ENCODE peak calls at places on chromosomes 6 and 20, in four cellular contexts. One of them, this sample, is unnamed.

GRCh38 chr6:45486739-45487138 is 109.0 kb upstream of the SUPT3H start:
- DNase-seq in left lung: no peak
- DNase-seq in hepatocyte: no peak
- DNase-seq in colonic mucosa: no peak
- DNase-seq in this sample: no peak

GRCh38 chr20:20737158-20737557 is 24.7 kb upstream of the RALGAPA2 start:
- DNase-seq in left lung: no peak
- DNase-seq in hepatocyte: no peak
- DNase-seq in colonic mucosa: no peak
- DNase-seq in this sample: no peak

GRCh38 chr20:37774143-37774542 is 80.3 kb downstream of the CTNNBL1 start:
- DNase-seq in left lung: no peak
- DNase-seq in hepatocyte: no peak
- DNase-seq in colonic mucosa: no peak
- DNase-seq in this sample: no peak

GRCh38 chr20:61500791-61501321 is 248.8 kb downstream of the CDH4 start:
- DNase-seq in left lung: peak
- DNase-seq in hepatocyte: peak
- DNase-seq in colonic mucosa: no peak
- DNase-seq in this sample: no peak

GRCh38 chr6:68680244-68680643 is 45.2 kb downstream of the ADGRB3 start:
- DNase-seq in left lung: no peak
- DNase-seq in hepatocyte: no peak
- DNase-seq in colonic mucosa: no peak
- DNase-seq in this sample: no peak

GRCh38 chr6:81894286-81894685 is 141.8 kb upstream of the TENT5A start:
- DNase-seq in left lung: no peak
- DNase-seq in hepatocyte: peak
- DNase-seq in colonic mucosa: no peak
- DNase-seq in this sample: no peak

GRCh38 chr6:153104220-153104619 is 26.9 kb downstream of the RGS17 start:
- DNase-seq in left lung: no peak
- DNase-seq in hepatocyte: no peak
- DNase-seq in colonic mucosa: no peak
- DNase-seq in this sample: no peak

GRCh38 chr6:6927437-6928361 is 180.1 kb upstream of the RREB1 start:
- DNase-seq in left lung: peak
- DNase-seq in hepatocyte: no peak
- DNase-seq in colonic mucosa: no peak
- DNase-seq in this sample: peak

GRCh38 chr6:112202639-112203341 is 51.6 kb downstream of the LAMA4 start:
- DNase-seq in left lung: peak
- DNase-seq in hepatocyte: no peak
- DNase-seq in colonic mucosa: no peak
- DNase-seq in this sample: no peak

GRCh38 chr6:161828355-161828754 is 554.5 kb upstream of the AGPAT4 start:
- DNase-seq in left lung: no peak
- DNase-seq in hepatocyte: no peak
- DNase-seq in colonic mucosa: no peak
- DNase-seq in this sample: peak

GRCh38 chr20:21615617-21616080 is 89.8 kb upstream of the PAX1 start:
- DNase-seq in left lung: no peak
- DNase-seq in hepatocyte: peak
- DNase-seq in colonic mucosa: peak
- DNase-seq in this sample: peak

GRCh38 chr6:93496548-93496947 is 77.2 kb upstream of the EPHA7 start:
- DNase-seq in left lung: no peak
- DNase-seq in hepatocyte: no peak
- DNase-seq in colonic mucosa: no peak
- DNase-seq in this sample: no peak

GRCh38 chr6:119312875-119313338 is 36.7 kb downstream of the MAN1A1 start:
- DNase-seq in left lung: no peak
- DNase-seq in hepatocyte: peak
- DNase-seq in colonic mucosa: peak
- DNase-seq in this sample: peak

GRCh38 chr6:89311853-89312531 is 3.1 kb downstream of the GABRR2 start:
- DNase-seq in left lung: no peak
- DNase-seq in hepatocyte: peak
- DNase-seq in colonic mucosa: peak
- DNase-seq in this sample: peak

GRCh38 chr20:36604952-36605308 is 649 bp upstream of the RAB5IF start:
- DNase-seq in left lung: peak
- DNase-seq in hepatocyte: no peak
- DNase-seq in colonic mucosa: peak
- DNase-seq in this sample: no peak

GRCh38 chr6:89952696-89953095 is 58.4 kb downstream of the GJA10 start:
- DNase-seq in left lung: no peak
- DNase-seq in hepatocyte: no peak
- DNase-seq in colonic mucosa: no peak
- DNase-seq in this sample: no peak

GRCh38 chr6:111201155-111201554 is 113.9 kb downstream of the SLC16A10 start:
- DNase-seq in left lung: no peak
- DNase-seq in hepatocyte: no peak
- DNase-seq in colonic mucosa: no peak
- DNase-seq in this sample: no peak

GRCh38 chr6:47716207-47716606 is 17.8 kb downstream of the ADGRF4 start:
- DNase-seq in left lung: no peak
- DNase-seq in hepatocyte: no peak
- DNase-seq in colonic mucosa: no peak
- DNase-seq in this sample: no peak

GRCh38 chr20:53876956-53877355 is 193.4 kb downstream of the BCAS1 start:
- DNase-seq in left lung: no peak
- DNase-seq in hepatocyte: no peak
- DNase-seq in colonic mucosa: no peak
- DNase-seq in this sample: no peak

GRCh38 chr6:155040154-155040553 is 45.0 kb downstream of the TIAM2 start:
- DNase-seq in left lung: no peak
- DNase-seq in hepatocyte: no peak
- DNase-seq in colonic mucosa: no peak
- DNase-seq in this sample: no peak

GRCh38 chr20:10540636-10541493 is 105.8 kb downstream of the SLX4IP start:
- DNase-seq in left lung: no peak
- DNase-seq in hepatocyte: peak
- DNase-seq in colonic mucosa: no peak
- DNase-seq in this sample: no peak

GRCh38 chr6:39366875-39367618 is 44.5 kb upstream of the KCNK16 start:
- DNase-seq in left lung: no peak
- DNase-seq in hepatocyte: no peak
- DNase-seq in colonic mucosa: no peak
- DNase-seq in this sample: no peak

GRCh38 chr20:57089701-57090144 is 176.7 kb downstream of the BMP7 start:
- DNase-seq in left lung: peak
- DNase-seq in hepatocyte: peak
- DNase-seq in colonic mucosa: peak
- DNase-seq in this sample: peak

GRCh38 chr6:160275511-160276003 is 16.9 kb upstream of the SLC22A2 start:
- DNase-seq in left lung: no peak
- DNase-seq in hepatocyte: no peak
- DNase-seq in colonic mucosa: no peak
- DNase-seq in this sample: peak

GRCh38 chr20:29873946-29874345 is 1383.5 kb upstream of the DEFB115 start:
- DNase-seq in left lung: peak
- DNase-seq in hepatocyte: peak
- DNase-seq in colonic mucosa: no peak
- DNase-seq in this sample: peak

GRCh38 chr6:164085552-164086325 is 671.2 kb downstream of the QKI start:
- DNase-seq in left lung: no peak
- DNase-seq in hepatocyte: no peak
- DNase-seq in colonic mucosa: no peak
- DNase-seq in this sample: no peak

GRCh38 chr6:3372912-3373554 is 83.8 kb downstream of the SLC22A23 start:
- DNase-seq in left lung: no peak
- DNase-seq in hepatocyte: peak
- DNase-seq in colonic mucosa: peak
- DNase-seq in this sample: no peak

GRCh38 chr6:150672792-150673191 is 73.1 kb downstream of the PLEKHG1 start:
- DNase-seq in left lung: no peak
- DNase-seq in hepatocyte: no peak
- DNase-seq in colonic mucosa: no peak
- DNase-seq in this sample: no peak

DNA sequence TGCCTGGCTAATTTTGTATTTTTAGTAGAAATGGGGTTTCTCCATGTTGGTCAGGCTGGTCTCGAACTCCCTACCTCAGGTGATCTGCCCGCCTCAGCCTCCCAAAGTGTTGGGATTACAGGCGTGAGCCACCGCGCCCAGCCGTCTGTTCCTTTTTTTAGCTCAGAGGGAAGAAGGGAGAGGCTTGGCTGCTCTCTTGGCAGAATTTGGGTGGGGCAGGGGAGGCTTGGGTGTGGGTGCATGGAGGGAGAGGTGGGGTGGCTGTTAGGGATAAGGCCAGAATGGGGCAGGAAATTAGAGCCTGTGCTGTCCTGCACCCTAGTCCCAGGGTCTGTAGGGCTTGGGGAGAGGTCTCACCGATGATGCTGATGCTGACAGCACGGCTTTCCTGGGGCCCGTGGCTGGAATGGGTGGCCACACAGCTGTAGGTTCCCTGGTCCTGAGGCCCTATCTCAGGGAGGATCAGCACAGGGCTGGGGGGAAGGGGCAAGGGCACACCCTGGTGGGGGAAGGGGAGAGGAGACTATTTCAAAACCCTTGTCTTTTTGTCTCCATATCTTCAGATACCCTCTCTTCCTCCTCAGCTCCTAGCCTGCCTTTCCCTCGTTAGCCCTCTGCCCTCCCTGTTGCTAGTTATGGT is 2.0 kb downstream of the AGER start:
- DNase-seq in left lung: no peak
- DNase-seq in hepatocyte: no peak
- DNase-seq in colonic mucosa: no peak
- DNase-seq in this sample: no peak
- H3K27ac ChIP-seq in left lung: peak
- H3K27ac ChIP-seq in hepatocyte: no peak
- H3K27ac ChIP-seq in colonic mucosa: no peak
- H3K27ac ChIP-seq in this sample: no peak

DNA sequence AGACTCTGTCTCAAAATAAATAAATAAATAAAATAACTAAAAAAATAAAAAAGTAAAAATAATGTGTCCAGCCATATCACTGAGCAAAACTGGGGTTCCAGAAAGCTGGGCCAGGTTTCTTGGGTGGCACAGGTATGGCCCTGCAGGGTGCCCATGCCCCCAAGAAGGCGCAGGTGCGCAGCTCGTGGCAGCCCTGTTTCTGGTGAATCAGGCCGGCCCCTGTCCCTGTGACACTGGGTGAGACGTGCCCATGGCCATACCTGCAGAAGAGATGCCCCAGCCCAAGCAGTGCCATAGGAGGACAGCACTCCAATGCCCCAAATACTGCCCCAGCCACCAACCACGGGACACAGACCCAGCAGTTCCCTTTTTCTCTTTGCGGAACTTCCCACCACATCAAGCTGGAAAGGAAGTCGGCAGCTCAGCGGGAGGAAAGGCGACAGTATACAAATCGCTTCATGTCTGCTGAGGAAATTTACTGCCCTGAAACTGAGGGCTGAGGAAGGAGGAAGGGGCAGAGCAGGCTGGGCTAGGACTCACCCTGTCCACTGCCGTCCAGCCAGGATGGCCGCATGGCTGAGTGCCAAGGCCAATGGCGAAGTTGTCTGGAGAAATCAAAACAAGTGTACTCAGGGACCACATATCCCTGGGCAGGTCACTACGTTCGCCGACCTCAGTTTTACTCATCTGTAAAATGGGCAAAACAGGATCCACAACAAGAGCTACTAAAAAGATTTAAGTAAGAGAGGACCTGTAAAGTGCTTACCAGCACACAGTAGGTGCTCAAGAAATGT is 55.4 kb downstream of the PREX1 start:
- DNase-seq in left lung: peak
- DNase-seq in hepatocyte: no peak
- DNase-seq in colonic mucosa: no peak
- DNase-seq in this sample: no peak
- H3K27ac ChIP-seq in left lung: peak
- H3K27ac ChIP-seq in hepatocyte: no peak
- H3K27ac ChIP-seq in colonic mucosa: no peak
- H3K27ac ChIP-seq in this sample: peak

GRCh38 chr20:1101533-1101932 is 16.9 kb upstream of the PSMF1 start:
- DNase-seq in left lung: no peak
- DNase-seq in hepatocyte: no peak
- DNase-seq in colonic mucosa: no peak
- DNase-seq in this sample: no peak
- H3K27ac ChIP-seq in left lung: no peak
- H3K27ac ChIP-seq in hepatocyte: no peak
- H3K27ac ChIP-seq in colonic mucosa: no peak
- H3K27ac ChIP-seq in this sample: no peak

GRCh38 chr20:63739129-63740069 is at the start of gene SLC2A4RG:
- DNase-seq in left lung: peak
- DNase-seq in hepatocyte: peak
- DNase-seq in colonic mucosa: peak
- DNase-seq in this sample: peak

GRCh38 chr20:63737690-63737939 is 1.2 kb downstream of the LIME1 start:
- DNase-seq in left lung: no peak
- DNase-seq in hepatocyte: no peak
- DNase-seq in colonic mucosa: no peak
- DNase-seq in this sample: no peak

GRCh38 chr20:63738687-63739128 is 868 bp upstream of the SLC2A4RG start:
- DNase-seq in left lung: peak
- DNase-seq in hepatocyte: peak
- DNase-seq in colonic mucosa: peak
- DNase-seq in this sample: peak

GRCh38 chr20:63736893-63737689 is 627 bp downstream of the LIME1 start:
- DNase-seq in left lung: peak
- DNase-seq in hepatocyte: peak
- DNase-seq in colonic mucosa: peak
- DNase-seq in this sample: peak

DNA sequence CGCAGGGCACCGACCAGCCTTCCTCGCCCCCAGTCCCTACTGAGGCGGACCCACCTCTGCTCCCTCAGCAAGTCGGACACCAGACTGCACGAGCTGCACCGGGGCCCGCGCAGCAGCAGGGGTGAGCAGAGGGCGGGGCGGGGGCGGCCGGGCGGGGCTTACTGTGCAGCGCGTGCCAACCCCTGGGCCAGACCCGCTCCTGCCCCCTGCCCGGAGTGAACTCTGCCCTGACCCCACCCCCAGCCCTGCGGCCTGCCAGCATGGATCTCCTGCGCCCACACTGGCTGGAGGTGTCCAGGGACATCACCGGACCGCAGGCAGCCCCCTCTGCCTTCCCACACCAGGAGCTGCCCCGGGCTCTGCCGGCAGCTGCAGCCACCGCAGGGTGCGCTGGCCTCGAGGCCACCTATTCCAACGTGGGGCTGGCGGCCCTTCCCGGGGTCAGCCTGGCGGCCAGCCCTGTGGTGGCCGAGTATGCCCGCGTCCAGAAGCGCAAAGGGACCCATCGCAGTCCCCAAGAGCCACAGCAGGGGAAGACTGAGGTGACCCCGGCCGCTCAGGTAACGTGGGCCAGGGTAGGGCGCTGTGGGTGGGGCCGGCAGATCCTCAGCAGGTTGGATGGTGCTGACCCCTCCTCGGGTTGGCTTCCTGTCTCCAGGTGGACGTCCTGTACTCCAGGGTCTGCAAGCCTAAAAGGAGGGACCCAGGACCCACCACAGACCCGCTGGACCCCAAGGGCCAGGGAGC is 1.5 kb upstream of the SLC2A4RG start:
- DNase-seq in left lung: peak
- DNase-seq in hepatocyte: peak
- DNase-seq in colonic mucosa: peak
- DNase-seq in this sample: peak
- H3K27ac ChIP-seq in left lung: peak
- H3K27ac ChIP-seq in hepatocyte: peak
- H3K27ac ChIP-seq in colonic mucosa: no peak
- H3K27ac ChIP-seq in this sample: no peak

This sample was measured in endodermal cell.